ENCODE peak calls at places on chromosomes 12 and 14, in nine cellular contexts. G is HFF-Myc, R is astrocyte of the cerebellum, N is astrocyte of the spinal cord, E is tibial nerve, P is esophagus squamous epithelium, Y is hepatocyte, L is kidney epithelial cell, U is NB4. M is an unnamed sample.

GRCh38 chr14:80605536-80605935 is 336.0 kb downstream of the CEP128 start:
- DNase-seq in L (no peak), G (no peak), P (no peak), E (no peak), R (no peak), Y (no peak), U (no peak), N (no peak), M (no peak)

GRCh38 chr12:91662021-91662420 is 479.4 kb upstream of the DCN start:
- DNase-seq in U (no peak), Y (no peak), L (no peak), N (peak), R (peak), G (no peak), P (no peak), E (no peak), M (no peak)

GRCh38 chr12:94643585-94643984 is 6.8 kb downstream of the TMCC3 start:
- DNase-seq in E (no peak), U (peak), R (no peak), L (no peak), Y (no peak), G (no peak), P (no peak), N (no peak), M (no peak)

GRCh38 chr14:59632381-59632780 is 55.8 kb upstream of the CCDC175 start:
- DNase-seq in Y (peak), L (no peak), N (peak), E (no peak), G (no peak), U (peak), R (peak), P (no peak), M (no peak)

GRCh38 chr12:109624467-109624866 is 50.9 kb downstream of the MVK start:
- DNase-seq in U (no peak), G (no peak), E (no peak), R (no peak), Y (peak), P (no peak), L (no peak), N (no peak), M (no peak)

GRCh38 chr12:32051511-32052299 is 54.9 kb upstream of the BICD1 start:
- DNase-seq in U (peak), Y (peak), P (no peak), E (no peak), G (peak), L (peak), N (peak), R (peak), M (no peak)

GRCh38 chr14:88995437-88996198 is 171.2 kb downstream of the TTC8 start:
- DNase-seq in R (peak), U (no peak), G (peak), Y (no peak), N (peak), P (no peak), E (no peak), L (peak), M (no peak)

GRCh38 chr12:71415336-71416231 is 24.0 kb upstream of the LGR5 start:
- DNase-seq in P (no peak), R (peak), G (peak), U (peak), E (no peak), Y (peak), N (peak), L (no peak), M (no peak)

GRCh38 chr12:6161124-6161882 is 36.8 kb upstream of the VWF start:
- DNase-seq in R (no peak), Y (no peak), G (no peak), E (no peak), P (no peak), U (peak), L (no peak), N (peak), M (no peak)

GRCh38 chr14:64725360-64725815 is 21.2 kb downstream of the PLEKHG3 start:
- DNase-seq in U (peak), R (no peak), Y (no peak), G (no peak), N (no peak), E (no peak), P (no peak), L (no peak), M (peak)

GRCh38 chr14:72736348-72736747 is 157.6 kb downstream of the DPF3 start:
- DNase-seq in L (no peak), Y (no peak), N (peak), U (no peak), P (no peak), E (no peak), G (peak), R (peak), M (no peak)

GRCh38 chr14:81991998-81992397 is 458.3 kb upstream of the SEL1L start:
- DNase-seq in P (no peak), N (no peak), L (no peak), G (no peak), E (no peak), R (no peak), Y (no peak), U (no peak), M (no peak)

GRCh38 chr12:132390287-132391076 is 61.1 kb upstream of the GALNT9 start:
- DNase-seq in E (no peak), N (no peak), U (no peak), P (no peak), G (no peak), L (no peak), Y (no peak), R (no peak), M (no peak)

GRCh38 chr12:2693204-2693860 is 101.4 kb upstream of the FKBP4 start:
- DNase-seq in E (no peak), Y (no peak), N (no peak), R (no peak), P (no peak), G (no peak), U (peak), L (no peak), M (no peak)

GRCh38 chr12:106224392-106224706 is 23.5 kb downstream of the CKAP4 start:
- DNase-seq in P (no peak), N (no peak), U (no peak), E (no peak), L (no peak), Y (no peak), R (no peak), G (no peak), M (no peak)
- TF ChIP-seq CTCF in P (no peak), N (no peak), U (no peak), E (peak), L (no peak), Y (no peak), R (no peak), G (no peak), M (no peak)

GRCh38 chr12:59087691-59088090 is 167.4 kb upstream of the LRIG3 start:
- DNase-seq in P (no peak), L (no peak), G (no peak), N (no peak), E (no peak), Y (no peak), U (no peak), R (no peak), M (no peak)

GRCh38 chr12:59085680-59086079 is 165.4 kb upstream of the LRIG3 start:
- DNase-seq in G (no peak), E (no peak), R (no peak), L (no peak), U (no peak), N (peak), Y (no peak), P (no peak), M (no peak)

GRCh38 chr12:59088673-59089072 is 168.4 kb upstream of the LRIG3 start:
- DNase-seq in E (no peak), P (no peak), L (no peak), N (peak), R (no peak), U (no peak), Y (no peak), G (no peak), M (no peak)

GRCh38 chr12:59086124-59086523 is 165.8 kb upstream of the LRIG3 start:
- DNase-seq in R (no peak), U (no peak), L (no peak), P (no peak), G (no peak), N (no peak), Y (no peak), E (no peak), M (no peak)

DNA sequence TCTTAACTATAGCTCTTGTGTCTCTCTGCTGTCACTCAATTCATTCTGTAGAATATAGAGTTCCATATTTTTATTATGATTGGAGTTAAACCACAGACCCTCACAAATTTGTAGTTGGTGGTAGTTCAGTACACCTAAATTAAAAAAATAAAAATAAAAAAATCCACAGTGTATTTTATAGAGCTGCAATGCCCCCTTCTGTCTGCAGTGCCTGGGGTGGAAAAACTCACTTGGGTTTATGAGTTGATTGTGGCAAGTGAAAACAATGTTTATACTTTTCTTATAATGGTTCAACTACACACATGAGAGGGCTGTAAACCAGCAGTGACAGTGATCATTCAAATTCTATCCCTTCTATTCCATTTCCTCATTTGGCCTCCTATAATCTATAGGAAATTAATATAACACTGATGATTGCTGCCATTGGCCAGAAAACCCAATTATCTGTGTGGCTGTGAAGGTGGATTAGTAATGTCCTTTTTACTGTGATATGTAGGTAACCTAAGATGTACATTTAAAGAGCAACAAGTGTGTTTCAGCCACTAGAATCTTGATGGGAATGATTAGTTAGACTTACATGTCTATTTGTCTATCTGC is 166.9 kb upstream of the LRIG3 start:
- DNase-seq in G (no peak), R (peak), U (no peak), L (no peak), E (no peak), N (peak), Y (peak), P (no peak), M (no peak)
- TF ChIP-seq CTCF in G (peak), R (peak), U (no peak), L (peak), E (no peak), N (peak), Y (peak), P (peak), M (peak)

GRCh38 chr14:102295301-102295700 is 9.7 kb downstream of the MOK start:
- DNase-seq in P (no peak), N (peak), Y (no peak), G (no peak), R (peak), U (peak), L (no peak), E (no peak), M (no peak)
- TF ChIP-seq CTCF in P (no peak), N (peak), Y (peak), G (peak), R (peak), U (peak), L (peak), E (no peak), M (peak)

GRCh38 chr12:15322164-15323054 is at the start of gene PTPRO:
- DNase-seq in E (no peak), Y (peak), L (no peak), U (no peak), N (peak), G (no peak), P (no peak), R (no peak), M (peak)
- TF ChIP-seq CTCF in E (no peak), Y (no peak), L (no peak), U (no peak), N (no peak), G (no peak), P (no peak), R (no peak), M (no peak)

GRCh38 chr12:68871899-68872298 is 61.1 kb downstream of the CPM start:
- DNase-seq in P (no peak), U (peak), L (no peak), G (no peak), N (peak), E (no peak), Y (no peak), R (peak), M (no peak)
- TF ChIP-seq CTCF in P (no peak), U (peak), L (peak), G (peak), N (peak), E (no peak), Y (peak), R (peak), M (peak)

DNA sequence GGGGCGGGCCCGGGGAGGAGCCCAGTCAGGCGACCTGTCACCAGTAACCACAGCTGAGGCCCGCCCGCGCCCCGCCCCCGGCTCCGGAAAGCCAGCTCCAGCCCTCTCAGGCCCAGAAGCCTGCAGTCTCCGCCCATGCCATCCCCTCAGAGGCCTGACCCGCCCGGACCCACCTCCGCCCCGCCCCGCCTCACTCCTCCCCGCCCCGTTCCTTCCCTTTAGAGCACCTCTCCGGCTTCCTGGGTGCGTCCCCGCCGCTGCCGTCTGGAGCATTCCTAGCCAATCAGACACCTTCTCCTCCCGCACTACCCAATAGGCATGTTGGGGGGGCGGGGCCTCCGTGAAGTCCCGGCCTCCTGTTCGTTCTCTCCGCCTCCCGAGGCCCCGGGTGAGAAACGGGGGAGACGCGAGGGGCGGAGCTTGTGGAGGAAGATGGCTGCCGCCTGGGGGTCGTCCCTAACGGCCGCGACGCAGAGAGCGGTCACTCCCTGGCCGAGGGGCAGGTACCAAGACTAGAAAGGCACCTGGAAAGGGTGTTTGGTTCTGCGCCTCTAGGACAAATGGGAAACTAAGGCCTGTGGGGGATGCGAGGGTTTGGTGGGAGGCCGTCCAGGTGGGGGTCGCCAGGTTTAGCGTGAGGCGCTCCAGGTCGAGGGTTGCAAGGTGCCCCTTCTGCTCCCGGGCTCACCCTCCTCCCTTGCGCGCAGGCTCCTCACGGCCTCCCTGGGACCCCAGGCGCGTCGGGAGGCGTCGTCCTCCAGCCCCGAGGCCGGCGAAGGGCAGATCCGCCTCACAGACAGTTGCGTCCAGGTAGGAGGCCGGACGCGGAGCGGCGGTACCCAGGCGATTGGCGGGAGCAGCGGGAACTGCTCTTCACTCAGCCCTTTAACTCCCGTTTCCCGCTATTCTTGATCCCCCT is at the start of gene ISCA2:
- DNase-seq in R (peak), U (peak), L (peak), Y (peak), P (peak), G (peak), E (peak), N (peak), M (peak)
- TF ChIP-seq CTCF in R (no peak), U (no peak), L (no peak), Y (no peak), P (no peak), G (no peak), E (peak), N (no peak), M (no peak)

GRCh38 chr12:53187145-53187899 is 6.6 kb upstream of the CSAD start:
- DNase-seq in R (no peak), P (no peak), U (no peak), N (no peak), E (no peak), G (no peak), Y (no peak), L (no peak), M (no peak)

GRCh38 chr12:53186745-53187144 is 6.0 kb upstream of the CSAD start:
- DNase-seq in R (no peak), G (no peak), N (no peak), L (no peak), Y (no peak), P (no peak), E (no peak), U (no peak), M (no peak)

GRCh38 chr12:53184828-53185227 is 4.1 kb upstream of the CSAD start:
- DNase-seq in L (no peak), U (no peak), R (no peak), N (no peak), G (no peak), Y (no peak), P (no peak), E (no peak), M (no peak)

GRCh38 chr12:53182836-53183235 is 2.1 kb upstream of the CSAD start:
- DNase-seq in R (no peak), L (no peak), Y (no peak), N (no peak), G (no peak), U (peak), P (no peak), E (no peak), M (no peak)

GRCh38 chr12:53185582-53186153 is 4.9 kb upstream of the CSAD start:
- DNase-seq in Y (no peak), E (no peak), G (no peak), P (no peak), R (no peak), L (no peak), N (no peak), U (no peak), M (no peak)
- TF ChIP-seq CTCF in Y (no peak), E (no peak), G (no peak), P (no peak), R (no peak), L (no peak), N (no peak), U (no peak), M (no peak)

DNA sequence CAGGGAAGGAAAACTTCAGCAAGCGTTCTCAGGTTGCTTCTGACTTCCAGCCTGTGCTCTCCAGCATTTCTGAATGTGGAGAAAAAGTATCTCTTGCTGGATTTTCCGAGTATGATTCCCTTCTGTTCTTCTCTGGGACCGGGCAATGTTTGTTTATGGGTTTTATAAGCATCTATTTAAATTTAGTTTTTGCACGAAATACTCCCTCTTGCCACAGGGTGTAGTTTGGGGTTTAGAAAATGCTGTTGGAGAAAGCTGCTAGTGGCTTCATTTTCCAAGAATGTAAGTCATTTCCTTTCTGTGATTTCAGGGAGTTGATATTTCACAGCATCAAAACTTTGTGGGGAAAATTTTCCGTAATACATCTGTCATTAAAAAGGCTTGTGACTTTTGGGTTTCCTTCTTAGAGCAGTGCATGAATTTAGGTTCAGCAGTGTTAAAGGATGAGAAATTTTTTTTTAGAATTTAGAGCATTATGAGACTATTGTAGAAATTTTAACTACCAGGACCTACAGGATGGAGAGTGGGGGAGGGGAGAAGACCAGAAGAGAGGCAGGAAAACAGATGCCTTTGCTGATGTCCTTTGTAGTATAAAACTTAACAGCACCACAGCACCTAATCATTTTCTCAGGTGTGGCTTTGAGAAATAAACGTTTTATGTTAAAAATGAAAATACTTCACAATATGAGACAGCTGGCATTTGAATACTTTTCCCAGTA is 1.5 kb downstream of the FRMD6 start:
- DNase-seq in Y (peak), E (no peak), P (no peak), N (peak), L (no peak), R (peak), U (peak), G (no peak), M (no peak)
- TF ChIP-seq CTCF in Y (peak), E (peak), P (peak), N (peak), L (peak), R (peak), U (no peak), G (no peak), M (no peak)

DNA sequence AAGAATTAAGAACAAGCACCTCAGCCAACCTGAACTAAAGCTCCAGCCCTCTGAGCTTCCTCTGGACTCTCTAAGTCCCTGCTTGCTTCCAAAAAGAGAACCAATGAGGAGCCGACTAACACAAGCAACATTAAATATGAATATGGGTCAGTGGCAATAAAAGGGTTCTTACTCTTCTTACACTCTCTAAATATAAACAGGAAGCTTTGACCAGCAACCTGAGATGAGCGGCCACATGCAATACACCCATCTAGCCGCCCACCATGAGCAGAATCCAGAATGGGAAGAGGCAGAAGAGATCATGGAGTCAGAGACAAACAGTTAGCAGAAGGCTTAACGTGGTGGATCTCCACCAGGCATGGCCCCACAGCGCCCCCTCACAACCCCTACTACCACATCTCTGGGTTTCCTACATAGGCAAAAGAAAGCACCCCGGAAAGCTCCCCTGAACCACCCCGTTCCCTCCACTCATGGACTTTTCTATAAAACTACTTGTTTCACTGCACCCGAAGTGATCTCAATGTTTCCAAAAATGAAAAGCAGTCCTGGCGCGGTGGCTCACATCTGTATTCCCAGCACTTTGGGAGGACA is 59.4 kb downstream of the TTC7B start:
- DNase-seq in N (no peak), G (no peak), Y (no peak), E (no peak), U (peak), R (no peak), L (no peak), P (no peak), M (no peak)
- TF ChIP-seq CTCF in N (peak), G (peak), Y (no peak), E (no peak), U (peak), R (peak), L (no peak), P (no peak), M (no peak)

DNA sequence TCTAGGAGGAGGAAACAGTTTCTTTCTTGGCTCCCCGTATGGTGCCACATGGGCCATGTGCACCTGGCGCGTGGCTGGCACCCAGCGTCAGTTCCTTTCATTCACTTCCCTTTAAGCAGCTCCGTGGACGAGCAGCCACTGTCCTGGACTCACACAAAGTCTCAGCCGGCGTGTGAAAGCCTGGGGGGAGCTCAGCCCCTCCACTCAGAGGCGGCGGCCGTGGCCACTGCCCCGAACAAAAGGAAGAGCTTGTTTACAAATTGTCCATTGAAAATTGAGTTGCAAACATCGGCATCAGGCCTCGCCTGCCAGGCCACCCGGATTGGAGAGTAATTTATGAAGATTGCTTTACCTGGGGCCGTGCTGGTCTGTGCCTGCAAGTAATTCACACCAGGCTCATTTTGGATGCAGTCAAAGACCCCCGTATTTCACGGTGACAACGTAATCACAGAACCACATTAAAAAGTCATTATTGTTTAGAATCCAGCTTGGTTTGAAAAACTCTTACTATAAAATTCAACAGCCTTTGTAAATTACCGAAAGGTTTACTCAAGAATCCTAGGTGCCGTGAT is 101.7 kb upstream of the C14orf180 start:
- DNase-seq in U (no peak), L (no peak), Y (no peak), E (no peak), R (no peak), P (no peak), N (no peak), G (no peak), M (no peak)
- TF ChIP-seq CTCF in U (no peak), L (no peak), Y (no peak), E (no peak), R (no peak), P (no peak), N (no peak), G (no peak), M (no peak)